ENCODE peak calls at places on chromosomes 16 and 17, in ten cellular contexts. U is psoas muscle; T is IMR-90; W is colonic mucosa; E is A549; V is prostate gland; J is GM23338; Y is CD8-positive, alpha-beta T cell; Q is ovary; X is PC-3. A is an unnamed sample. For H3K4me1, the result is how much of the 10 kb centered on the place peaks cover.

GRCh38 chr17:62822080-62822904 is 14.2 kb upstream of the MARCHF10 start:
- DNase-seq in U (no peak), T (no peak), W (no peak), E (no peak), V (no peak), J (no peak), Y (no peak), Q (no peak), X (no peak), A (no peak)

GRCh38 chr16:10098991-10099390 is 83.2 kb downstream of the GRIN2A start:
- DNase-seq in U (no peak), T (no peak), W (no peak), E (no peak), V (no peak), J (no peak), Y (no peak), Q (no peak), X (no peak), A (no peak)

GRCh38 chr16:66248096-66248495 is 118.4 kb upstream of the CDH5 start:
- DNase-seq in U (peak), T (peak), W (peak), E (no peak), V (no peak), J (no peak), Y (no peak), Q (peak), X (peak), A (no peak)

GRCh38 chr17:50638851-50639767 is 4.4 kb downstream of the ABCC3 start:
- DNase-seq in U (peak), T (peak), W (peak), E (peak), V (peak), J (no peak), Y (no peak), Q (peak), X (peak), A (peak)

GRCh38 chr17:44121206-44121605 is 2.2 kb downstream of the HDAC5 start:
- DNase-seq in U (no peak), T (no peak), W (no peak), E (no peak), V (no peak), J (no peak), Y (no peak), Q (no peak), X (no peak), A (no peak)

GRCh38 chr17:36934759-36935630 is 2.3 kb upstream of the LHX1 start:
- DNase-seq in U (peak), T (no peak), W (no peak), E (peak), V (no peak), J (peak), Y (no peak), Q (no peak), X (no peak), A (no peak)

GRCh38 chr17:73855933-73856332 is 211.7 kb upstream of the SDK2 start:
- DNase-seq in U (no peak), T (no peak), W (no peak), E (no peak), V (no peak), J (no peak), Y (no peak), Q (no peak), X (no peak), A (no peak)

GRCh38 chr16:56277040-56277439 is 85.8 kb downstream of the GNAO1 start:
- DNase-seq in U (no peak), T (no peak), W (no peak), E (peak), V (no peak), J (peak), Y (no peak), Q (no peak), X (peak), A (no peak)

GRCh38 chr16:28298511-28298878 is 6.2 kb downstream of the SBK1 start:
- DNase-seq in U (no peak), T (no peak), W (no peak), E (no peak), V (no peak), J (peak), Y (no peak), Q (no peak), X (no peak), A (no peak)

GRCh38 chr16:67177743-67178699 is 5.7 kb downstream of the MATCAP1 start:
- DNase-seq in U (peak), T (peak), W (peak), E (peak), V (peak), J (peak), Y (no peak), Q (peak), X (peak), A (peak)

GRCh38 chr16:5007256-5007655 is 26.5 kb downstream of the NAGPA start:
- DNase-seq in U (no peak), T (no peak), W (no peak), E (no peak), V (no peak), J (no peak), Y (no peak), Q (no peak), X (no peak), A (no peak)

DNA sequence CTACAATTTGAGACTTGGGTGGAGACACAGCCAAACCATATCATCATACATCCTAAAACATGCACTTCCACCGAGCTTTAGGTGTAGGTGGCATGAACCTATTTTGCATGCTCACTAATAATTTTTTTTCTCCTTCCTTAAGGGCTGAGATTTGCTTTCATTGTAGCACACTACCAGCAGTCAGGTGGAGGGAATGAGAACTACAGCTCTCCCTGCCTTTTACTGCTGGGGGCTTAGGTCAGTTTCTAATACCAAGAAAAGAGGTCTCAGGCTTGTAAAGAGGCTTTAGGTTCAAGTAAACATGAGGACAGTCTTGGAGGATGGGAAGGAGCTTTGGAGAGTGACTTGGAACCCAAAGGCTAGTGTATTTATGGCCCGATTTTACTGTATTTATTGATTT is 22.0 kb downstream of the CFAP20 start:
- DNase-seq in U (no peak), T (no peak), W (no peak), E (no peak), V (no peak), J (peak), Y (no peak), Q (no peak), X (no peak), A (no peak)
- TF ChIP-seq CTCF in U (no peak), T (no peak), W (no peak), E (no peak), V (no peak), J (peak), Y (no peak), Q (no peak), X (no peak), A (no peak)

GRCh38 chr17:3679186-3680126 is 10.8 kb downstream of the EMC6 start:
- DNase-seq in U (no peak), T (no peak), W (no peak), E (no peak), V (no peak), J (no peak), Y (no peak), Q (no peak), X (no peak), A (no peak)

GRCh38 chr17:3681057-3681456 is 12.4 kb downstream of the EMC6 start:
- DNase-seq in U (no peak), T (no peak), W (no peak), E (no peak), V (no peak), J (no peak), Y (no peak), Q (no peak), X (no peak), A (no peak)

GRCh38 chr17:3682033-3682432 is 13.4 kb downstream of the EMC6 start:
- DNase-seq in U (no peak), T (no peak), W (no peak), E (no peak), V (no peak), J (no peak), Y (no peak), Q (no peak), X (no peak), A (no peak)

GRCh38 chr17:3683054-3683511 is 12.9 kb downstream of the P2RX5 start:
- DNase-seq in U (no peak), T (no peak), W (no peak), E (peak), V (no peak), J (peak), Y (peak), Q (no peak), X (peak), A (no peak)

GRCh38 chr17:3681565-3681964 is 13.0 kb downstream of the EMC6 start:
- DNase-seq in U (no peak), T (no peak), W (no peak), E (no peak), V (no peak), J (no peak), Y (no peak), Q (no peak), X (no peak), A (no peak)
- H3K4me1 ChIP-seq in U (under half), T (under half), W (under half), E (under half), V (under half), J (under half), Y (under half), Q (under half), X (under half), A (under half)

DNA sequence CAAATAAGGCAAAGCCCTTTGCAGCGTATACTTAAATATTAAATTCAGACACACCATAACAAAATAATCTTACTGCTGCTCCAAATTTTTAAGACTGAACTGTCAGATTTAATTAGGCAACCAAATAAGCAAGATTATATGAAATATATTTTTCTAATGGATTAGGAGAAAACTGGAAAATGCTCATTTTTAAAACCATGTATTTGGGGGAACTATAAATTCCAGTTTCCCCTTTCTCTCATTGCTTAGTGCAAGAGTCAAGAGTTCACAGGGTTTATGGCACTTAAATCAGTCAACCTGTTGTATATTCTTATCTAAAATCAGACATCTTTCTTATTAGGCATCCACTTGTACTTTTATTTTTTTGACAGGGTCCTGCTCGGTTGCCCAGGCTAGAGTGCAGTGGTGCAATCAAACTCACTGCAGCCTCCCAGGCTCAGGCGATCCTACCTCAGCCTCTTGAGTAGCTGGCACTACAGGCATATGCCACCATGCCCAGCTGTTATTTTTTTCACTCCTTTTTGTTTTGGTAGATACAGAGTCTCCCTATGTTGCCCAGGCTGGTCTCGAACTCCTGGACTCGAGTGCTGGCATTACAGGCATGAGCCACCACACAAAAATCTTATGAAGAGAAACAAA is 2.1 kb upstream of the KANSL1 start:
- DNase-seq in U (no peak), T (no peak), W (no peak), E (no peak), V (no peak), J (no peak), Y (no peak), Q (no peak), X (no peak), A (no peak)
- H3K27ac ChIP-seq in U (no peak), T (peak), W (peak), E (no peak), V (no peak), J (peak), Y (peak), Q (no peak), X (no peak), A (no peak)

DNA sequence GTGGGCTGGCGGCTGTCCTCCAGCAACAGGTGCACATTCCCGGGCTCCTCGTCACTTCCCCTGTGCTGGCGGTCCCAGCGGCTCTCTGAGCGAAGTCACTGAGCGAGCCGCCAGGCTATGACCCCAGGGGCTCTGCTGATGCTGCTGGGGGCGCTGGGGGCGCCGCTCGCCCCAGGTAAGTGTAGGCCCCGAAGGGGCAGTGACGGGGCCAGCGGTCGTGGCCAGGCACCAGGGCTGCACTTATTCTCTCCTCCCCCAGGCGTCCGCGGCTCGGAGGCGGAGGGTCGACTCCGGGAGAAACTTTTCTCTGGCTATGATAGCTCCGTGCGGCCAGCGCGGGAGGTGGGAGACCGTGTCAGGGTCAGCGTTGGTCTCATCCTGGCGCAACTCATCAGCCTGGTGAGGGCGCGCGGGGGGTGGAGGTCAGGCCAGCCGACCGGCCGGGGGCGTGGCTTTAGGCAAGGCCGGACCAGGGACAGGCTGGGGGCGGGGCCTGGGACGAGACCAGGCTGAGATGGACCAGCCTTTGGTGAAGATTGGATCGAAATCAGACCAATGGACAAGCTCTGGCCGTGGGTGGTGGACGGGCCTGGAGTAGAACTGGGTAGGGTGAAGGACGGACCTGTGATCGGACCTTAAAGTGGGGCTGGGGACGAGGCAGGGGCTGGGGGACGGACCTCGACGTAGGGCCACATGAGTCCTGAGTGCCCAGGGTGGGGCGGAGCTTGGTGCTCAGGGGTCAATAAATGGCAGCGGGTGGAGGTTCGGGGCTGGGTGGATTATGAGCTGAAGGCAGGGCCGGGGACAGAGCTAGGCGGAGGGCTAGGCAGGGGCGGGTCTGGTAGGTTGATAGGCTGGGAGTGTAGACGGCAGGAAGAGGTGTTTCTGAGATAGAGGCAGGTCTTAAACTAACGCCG is at the start of gene CHRNB1:
- DNase-seq in U (peak), T (peak), W (peak), E (peak), V (no peak), J (peak), Y (no peak), Q (peak), X (no peak), A (peak)
- TF ChIP-seq CTCF in U (peak), T (no peak), W (no peak), E (no peak), V (no peak), J (no peak), Y (no peak), Q (no peak), X (no peak), A (no peak)

GRCh38 chr16:53213542-53213941 is 158.8 kb downstream of the CHD9 start:
- DNase-seq in U (no peak), T (no peak), W (no peak), E (no peak), V (no peak), J (no peak), Y (no peak), Q (no peak), X (no peak), A (no peak)
- H3K4me1 ChIP-seq in U (half or more), T (under half), W (under half), E (under half), V (under half), J (under half), Y (under half), Q (under half), X (under half), A (under half)

GRCh38 chr17:32503251-32504165 is 16.7 kb downstream of the CDK5R1 start:
- DNase-seq in U (no peak), T (no peak), W (no peak), E (no peak), V (no peak), J (no peak), Y (no peak), Q (no peak), X (peak), A (no peak)
- H3K27ac ChIP-seq in U (no peak), T (no peak), W (peak), E (no peak), V (no peak), J (no peak), Y (peak), Q (no peak), X (no peak), A (no peak)

DNA sequence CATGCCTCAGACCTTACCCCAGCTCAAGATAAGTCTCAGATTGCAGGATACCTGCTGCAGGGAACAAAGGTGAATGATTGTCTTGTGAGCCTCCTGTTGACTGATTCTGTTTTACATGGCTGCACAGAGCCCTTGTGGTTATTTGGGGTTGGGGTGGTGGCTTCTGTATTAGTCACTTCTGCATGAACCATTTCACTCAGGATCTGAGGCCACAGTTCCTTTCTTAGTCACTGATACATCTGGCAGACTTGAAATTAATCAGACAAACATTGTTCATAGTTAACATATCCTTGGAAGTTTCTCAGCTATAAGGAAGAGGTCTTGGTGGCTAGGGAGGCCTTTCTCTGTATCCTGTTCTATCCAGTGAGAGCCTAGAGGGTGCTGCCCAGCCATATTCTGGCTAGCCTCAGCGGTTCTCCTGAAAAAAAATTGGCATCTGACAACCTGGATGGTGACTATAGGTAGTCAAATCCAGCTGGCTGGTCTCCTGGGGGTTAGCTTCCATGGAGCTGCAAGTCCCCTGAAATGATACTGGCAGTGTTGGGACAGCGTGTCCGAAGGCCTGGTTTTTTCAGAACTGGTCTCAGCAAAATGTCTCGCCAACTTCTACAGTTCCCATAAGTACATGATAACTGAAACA is 8.4 kb upstream of the PLK1 start:
- DNase-seq in U (peak), T (peak), W (no peak), E (no peak), V (no peak), J (no peak), Y (no peak), Q (no peak), X (peak), A (peak)
- TF ChIP-seq CTCF in U (no peak), T (no peak), W (no peak), E (no peak), V (no peak), J (no peak), Y (no peak), Q (no peak), X (no peak), A (peak)

GRCh38 chr17:32259596-32259995 is 6.0 kb upstream of the RHBDL3 start:
- DNase-seq in U (no peak), T (peak), W (no peak), E (no peak), V (no peak), J (no peak), Y (no peak), Q (no peak), X (no peak), A (no peak)
- H3K4me1 ChIP-seq in U (under half), T (under half), W (under half), E (under half), V (under half), J (under half), Y (under half), Q (under half), X (under half), A (under half)

A was measured in foreskin keratinocyte.